ENCODE peak calls at places on chromosomes 11 and 22, in seven cellular contexts. O is GM12878, F is stomach, M is transverse colon, V is H1, U is sigmoid colon, T is breast epithelium. X is an unnamed sample.

GRCh38 chr11:66906077-66906929 is 49.4 kb downstream of the LRFN4 start:
- DNase-seq in T (peak), M (no peak), F (peak), V (no peak), O (no peak), U (no peak), X (no peak)

GRCh38 chr22:17007852-17008731 is at the start of gene GAB4:
- DNase-seq in V (peak), T (no peak), O (no peak), F (no peak), M (no peak), U (no peak), X (no peak)

GRCh38 chr11:130726234-130726559 is 190.1 kb downstream of the SNX19 start:
- DNase-seq in T (peak), V (no peak), M (peak), U (peak), O (no peak), F (no peak), X (no peak)

GRCh38 chr22:46618104-46618647 is 2.0 kb upstream of the GRAMD4 start:
- DNase-seq in V (no peak), U (no peak), T (no peak), F (no peak), O (no peak), M (no peak), X (no peak)

GRCh38 chr11:65373839-65374580 is 8.4 kb downstream of the SLC25A45 start:
- DNase-seq in V (no peak), T (no peak), O (no peak), M (no peak), F (no peak), U (no peak), X (no peak)

GRCh38 chr11:811446-812245 is 1.9 kb downstream of the RPLP2 start:
- DNase-seq in F (no peak), M (no peak), T (no peak), O (no peak), U (no peak), V (no peak), X (no peak)

GRCh38 chr22:27537481-27537891 is 264.1 kb downstream of the MN1 start:
- DNase-seq in V (no peak), M (peak), U (peak), O (no peak), T (no peak), F (no peak), X (no peak)

GRCh38 chr11:69114811-69115523 is 40.8 kb upstream of the SMIM38 start:
- DNase-seq in F (peak), V (no peak), O (no peak), T (no peak), M (no peak), U (no peak), X (no peak)

GRCh38 chr22:17098379-17098819 is 13.6 kb downstream of the IL17RA start:
- DNase-seq in F (no peak), U (peak), O (no peak), M (no peak), V (no peak), T (no peak), X (peak)

GRCh38 chr11:112278803-112279202 is 18.1 kb upstream of the PLET1 start:
- DNase-seq in V (no peak), T (no peak), F (no peak), U (no peak), M (no peak), O (no peak), X (no peak)

GRCh38 chr22:21802056-21802455 is 65.4 kb downstream of the MAPK1 start:
- DNase-seq in F (no peak), M (no peak), O (no peak), T (no peak), V (peak), U (no peak), X (no peak)

GRCh38 chr11:34632105-34632780 is 11.3 kb downstream of the EHF start:
- DNase-seq in U (no peak), M (no peak), F (peak), V (no peak), O (no peak), T (peak), X (no peak)

GRCh38 chr11:854601-855342 is 12.1 kb downstream of the TSPAN4 start:
- DNase-seq in O (no peak), T (no peak), F (no peak), V (no peak), U (no peak), M (no peak), X (no peak)

GRCh38 chr11:85947431-85948272 is 92.5 kb downstream of the CCDC83 start:
- DNase-seq in U (no peak), V (no peak), O (no peak), M (no peak), F (no peak), T (no peak), X (peak)

GRCh38 chr11:18706330-18707243 is 8.0 kb downstream of the TMEM86A start:
- DNase-seq in T (peak), U (peak), M (peak), O (no peak), V (no peak), F (peak), X (no peak)

GRCh38 chr22:48227341-48228018 is 1465.0 kb downstream of the TBC1D22A start:
- DNase-seq in F (no peak), V (peak), U (no peak), O (no peak), M (no peak), T (no peak), X (no peak)

GRCh38 chr11:20368441-20368840 is 4.9 kb downstream of the HTATIP2 start:
- DNase-seq in M (no peak), V (no peak), F (no peak), T (no peak), U (no peak), O (no peak), X (no peak)

GRCh38 chr11:33634291-33634834 is 66.3 kb downstream of the C11orf91 start:
- DNase-seq in V (no peak), F (no peak), T (no peak), M (no peak), U (no peak), O (no peak), X (no peak)

GRCh38 chr22:35426801-35427140 is 26.8 kb downstream of the MCM5 start:
- DNase-seq in T (no peak), F (no peak), V (no peak), U (no peak), O (no peak), M (no peak), X (no peak)

GRCh38 chr22:35432226-35432905 is 32.4 kb downstream of the MCM5 start:
- DNase-seq in M (no peak), F (no peak), V (no peak), T (no peak), U (no peak), O (no peak), X (no peak)

GRCh38 chr22:35431483-35432205 is 31.7 kb downstream of the MCM5 start:
- DNase-seq in T (no peak), M (no peak), F (no peak), U (no peak), O (no peak), V (no peak), X (no peak)

GRCh38 chr22:35434061-35434750 is 34.3 kb downstream of the MCM5 start:
- DNase-seq in F (no peak), T (no peak), V (no peak), U (no peak), M (no peak), O (no peak), X (no peak)

GRCh38 chr22:35430897-35431322 is 31.0 kb downstream of the MCM5 start:
- DNase-seq in U (peak), M (peak), V (peak), T (peak), F (peak), O (no peak), X (no peak)
- TF ChIP-seq POLR2AphosphoS5 in U (peak), M (peak), V (peak), T (no peak), F (peak), O (no peak), X (no peak)

GRCh38 chr22:37312549-37313183 is 30.4 kb downstream of the CYTH4 start:
- DNase-seq in F (no peak), V (no peak), O (no peak), T (no peak), M (no peak), U (no peak), X (no peak)
- TF ChIP-seq CTCF in F (no peak), V (no peak), O (no peak), T (no peak), M (no peak), U (no peak), X (no peak)

GRCh38 chr22:32842486-32842885 is 41.0 kb downstream of the TIMP3 start:
- DNase-seq in F (no peak), T (no peak), U (no peak), M (no peak), V (no peak), O (no peak), X (no peak)

GRCh38 chr22:32837803-32838202 is 36.3 kb downstream of the TIMP3 start:
- DNase-seq in O (no peak), T (no peak), U (no peak), V (no peak), M (no peak), F (no peak), X (no peak)

GRCh38 chr22:32841175-32841574 is 39.7 kb downstream of the TIMP3 start:
- DNase-seq in M (no peak), T (no peak), U (no peak), O (no peak), F (no peak), V (no peak), X (no peak)

GRCh38 chr22:32837142-32837541 is 35.6 kb downstream of the TIMP3 start:
- DNase-seq in M (no peak), O (no peak), U (peak), T (no peak), V (no peak), F (no peak), X (no peak)

GRCh38 chr22:32839776-32840571 is 38.5 kb downstream of the TIMP3 start:
- DNase-seq in V (no peak), T (no peak), U (no peak), M (no peak), O (no peak), F (no peak), X (no peak)
- H3K4me3 ChIP-seq in V (no peak), T (no peak), U (no peak), M (no peak), O (no peak), F (no peak), X (no peak)

GRCh38 chr22:44684506-44685383 is 17.3 kb upstream of the PRR5 start:
- DNase-seq in M (peak), T (peak), V (peak), F (peak), U (peak), O (peak), X (peak)
- TF ChIP-seq POLR2AphosphoS5 in M (no peak), T (peak), V (no peak), F (peak), U (no peak), O (no peak), X (no peak)

GRCh38 chr11:115238802-115239201 is 265.4 kb downstream of the CADM1 start:
- DNase-seq in T (no peak), O (no peak), V (no peak), U (no peak), M (no peak), F (no peak), X (no peak)
- TF ChIP-seq CTCF in T (no peak), O (no peak), V (peak), U (no peak), M (no peak), F (no peak), X (no peak)

GRCh38 chr11:12086271-12087074 is 23.9 kb upstream of the MICAL2 start:
- DNase-seq in U (peak), V (no peak), M (peak), T (no peak), F (peak), O (no peak), X (no peak)

GRCh38 chr11:12083380-12083779 is 27.0 kb upstream of the MICAL2 start:
- DNase-seq in M (no peak), V (no peak), O (no peak), U (no peak), T (no peak), F (no peak), X (no peak)

GRCh38 chr11:12084191-12084717 is 26.1 kb upstream of the MICAL2 start:
- DNase-seq in M (no peak), F (no peak), V (no peak), T (no peak), U (no peak), O (no peak), X (no peak)

GRCh38 chr11:12087075-12087775 is 23.2 kb upstream of the MICAL2 start:
- DNase-seq in O (no peak), F (no peak), V (no peak), M (peak), T (no peak), U (no peak), X (no peak)

GRCh38 chr11:12085371-12086251 is 24.8 kb upstream of the MICAL2 start:
- DNase-seq in T (no peak), M (no peak), U (no peak), F (no peak), V (no peak), O (no peak), X (no peak)
- H3K4me3 ChIP-seq in T (no peak), M (no peak), U (no peak), F (no peak), V (no peak), O (no peak), X (no peak)

X was measured in HL-60.